ENCODE peak calls at places on chromosomes 1 and 21, in four cellular contexts. F, H, V and Z are unnamed samples.

GRCh38 chr1:48530727-48531351 is 58.8 kb upstream of the SPATA6 start:
- DNase-seq in F (peak), H (peak), V (no peak), Z (peak)

GRCh38 chr1:97042551-97042950 is 321.0 kb downstream of the PTBP2 start:
- DNase-seq in V (no peak), H (no peak), F (no peak), Z (no peak)

GRCh38 chr1:115829023-115829674 is 11.8 kb downstream of the NHLH2 start:
- DNase-seq in F (peak), V (no peak), H (peak), Z (peak)

GRCh38 chr1:226474041-226474440 is 66.1 kb upstream of the PARP1 start:
- DNase-seq in F (no peak), H (no peak), V (no peak), Z (no peak)

GRCh38 chr1:6523566-6523965 is 30.7 kb downstream of the NOL9 start:
- DNase-seq in V (no peak), H (no peak), F (no peak), Z (peak)

GRCh38 chr1:68725353-68725752 is 228.5 kb upstream of the DEPDC1 start:
- DNase-seq in H (peak), V (no peak), F (no peak), Z (peak)

GRCh38 chr1:172544481-172545104 is 11.6 kb downstream of the SUCO start:
- DNase-seq in F (no peak), V (no peak), H (no peak), Z (no peak)

GRCh38 chr1:3550511-3551289 is 60.6 kb downstream of the MEGF6 start:
- DNase-seq in H (peak), F (no peak), V (no peak), Z (no peak)

GRCh38 chr21:40844935-40845334 is 2.0 kb downstream of the DSCAM start:
- DNase-seq in F (no peak), H (no peak), V (no peak), Z (no peak)

GRCh38 chr1:238647877-238648276 is 738.5 kb upstream of the CHRM3 start:
- DNase-seq in V (no peak), H (no peak), F (no peak), Z (no peak)

GRCh38 chr1:11354893-11355593 is 82.0 kb downstream of the UBIAD1 start:
- DNase-seq in V (no peak), H (no peak), F (no peak), Z (no peak)

GRCh38 chr21:42039911-42040351 is 29.8 kb upstream of the ZBTB21 start:
- DNase-seq in V (no peak), H (peak), F (no peak), Z (no peak)

GRCh38 chr1:193513032-193513431 is 326.6 kb upstream of the B3GALT2 start:
- DNase-seq in H (no peak), F (no peak), V (no peak), Z (no peak)

GRCh38 chr1:45862008-45862407 is 58.6 kb downstream of the MAST2 start:
- DNase-seq in V (no peak), F (no peak), H (no peak), Z (no peak)

GRCh38 chr21:17858764-17859163 is 39.6 kb upstream of the C21orf91 start:
- DNase-seq in F (no peak), V (no peak), H (no peak), Z (no peak)

GRCh38 chr21:31124005-31124404 is 85.7 kb upstream of the KRTAP19-8 start:
- DNase-seq in F (peak), H (no peak), V (no peak), Z (no peak)

GRCh38 chr1:51120629-51121028 is 18.6 kb downstream of the C1orf185 start:
- DNase-seq in H (no peak), V (no peak), F (no peak), Z (no peak)

GRCh38 chr1:82399093-82399492 is 598.4 kb downstream of the ADGRL2 start:
- DNase-seq in H (no peak), F (no peak), V (no peak), Z (no peak)

GRCh38 chr1:80540605-80541004 is 1260.1 kb upstream of the ADGRL2 start:
- DNase-seq in F (no peak), V (no peak), H (no peak), Z (no peak)

GRCh38 chr1:207035877-207036558 is 3.5 kb upstream of the C1orf116 start:
- DNase-seq in V (no peak), F (no peak), H (no peak), Z (no peak)

GRCh38 chr1:30936541-30937171 is 28.1 kb upstream of the SDC3 start:
- DNase-seq in F (no peak), V (no peak), H (no peak), Z (no peak)

GRCh38 chr1:31510304-31510703 is 66.0 kb upstream of the TINAGL1 start:
- DNase-seq in H (no peak), F (no peak), V (no peak), Z (peak)